ENCODE peak calls at places on chromosomes 11 and 22, in seven cellular contexts. U, W, Y, C, E, G and P are unnamed samples.

GRCh38 chr11:87871071-87871470 is 304.2 kb downstream of the RAB38 start:
- DNase-seq in Y (no peak), C (no peak), G (no peak), U (no peak), W (no peak), E (no peak), P (no peak)

GRCh38 chr11:124896071-124896750 is 1.5 kb downstream of the ROBO4 start:
- DNase-seq in Y (no peak), C (no peak), W (no peak), U (no peak), E (no peak), G (peak), P (no peak)

GRCh38 chr11:68121067-68121899 is at the start of gene CHKA:
- DNase-seq in W (peak), C (peak), G (peak), E (peak), U (peak), Y (peak), P (peak)

GRCh38 chr11:120316880-120317688 is 8.0 kb upstream of the TLCD5 start:
- DNase-seq in C (no peak), U (peak), W (peak), E (peak), Y (no peak), G (no peak), P (no peak)

GRCh38 chr11:10935015-10935564 is 77.2 kb upstream of the ZBED5 start:
- DNase-seq in U (no peak), G (no peak), W (no peak), E (no peak), Y (no peak), C (no peak), P (no peak)

GRCh38 chr22:42862045-42862734 is 5.1 kb upstream of the ARFGAP3 start:
- DNase-seq in Y (no peak), C (no peak), U (no peak), W (peak), E (no peak), G (peak), P (peak)

GRCh38 chr11:19241260-19242183 is 777 bp upstream of the E2F8 start:
- DNase-seq in C (no peak), Y (peak), U (no peak), W (no peak), G (no peak), E (no peak), P (no peak)

GRCh38 chr22:37345863-37346514 is 63.7 kb downstream of the CYTH4 start:
- DNase-seq in U (peak), G (peak), W (peak), Y (no peak), C (no peak), E (no peak), P (peak)

GRCh38 chr22:22884888-22885840 is 2.5 kb upstream of the IGLL5 start:
- DNase-seq in U (no peak), C (no peak), G (no peak), W (no peak), Y (no peak), E (no peak), P (no peak)

GRCh38 chr11:66082936-66083698 is 13.0 kb downstream of the PACS1 start:
- DNase-seq in Y (no peak), U (no peak), W (peak), G (no peak), C (no peak), E (peak), P (no peak)

GRCh38 chr11:117849781-117850414 is 25.4 kb upstream of the FXYD2 start:
- DNase-seq in U (no peak), E (no peak), W (no peak), G (no peak), C (no peak), Y (no peak), P (no peak)

GRCh38 chr11:67002297-67002913 is 20.5 kb upstream of the SYT12 start:
- DNase-seq in U (no peak), C (no peak), G (no peak), W (no peak), Y (no peak), E (no peak), P (no peak)

GRCh38 chr11:130786987-130787688 is 129.1 kb downstream of the SNX19 start:
- DNase-seq in E (no peak), C (no peak), W (no peak), G (no peak), Y (no peak), U (peak), P (no peak)

GRCh38 chr11:41784513-41785335 is 325.3 kb upstream of the LRRC4C start:
- DNase-seq in C (no peak), G (no peak), Y (no peak), W (no peak), E (no peak), U (no peak), P (no peak)

GRCh38 chr11:69280994-69281393 is 13.0 kb upstream of the MYEOV start:
- DNase-seq in U (peak), W (peak), Y (no peak), C (no peak), G (peak), E (no peak), P (peak)

GRCh38 chr22:49197986-49198704 is 629.5 kb downstream of the BRD1 start:
- DNase-seq in U (no peak), Y (no peak), G (no peak), C (no peak), W (no peak), E (no peak), P (no peak)

GRCh38 chr11:72975778-72976520 is 161.7 kb downstream of the ATG16L2 start:
- DNase-seq in Y (no peak), C (no peak), G (peak), U (peak), W (peak), E (no peak), P (peak)